ENCODE peak calls at places on chromosomes 1 and 21, in four cellular contexts. I is A549, U is K562, G is HepG2. P is an unnamed sample.

GRCh38 chr1:63041660-63042059 is 257.7 kb downstream of the ATG4C start:
- DNase-seq in I (no peak), U (no peak), G (no peak), P (no peak)

GRCh38 chr1:44227211-44227610 is 13.9 kb downstream of the DMAP1 start:
- DNase-seq in I (peak), U (peak), G (no peak), P (no peak)

GRCh38 chr1:231557898-231558710 is 29.6 kb downstream of the TSNAX start:
- DNase-seq in I (no peak), U (no peak), G (no peak), P (no peak)

GRCh38 chr1:9428601-9429368 is 110.5 kb upstream of the SLC25A33 start:
- DNase-seq in I (peak), U (peak), G (peak), P (peak)

GRCh38 chr1:13548281-13548680 is 34.5 kb upstream of the LRRC38 start:
- DNase-seq in I (no peak), U (no peak), G (no peak), P (no peak)

GRCh38 chr1:183936791-183937190 is 100.7 kb downstream of the COLGALT2 start:
- DNase-seq in I (no peak), U (no peak), G (no peak), P (no peak)

GRCh38 chr1:7042322-7043231 is 257.3 kb downstream of the CAMTA1 start:
- DNase-seq in I (peak), U (peak), G (peak), P (peak)

GRCh38 chr1:62377043-62377562 is 57.9 kb upstream of the KANK4 start:
- DNase-seq in I (no peak), U (no peak), G (no peak), P (no peak)

GRCh38 chr1:59360170-59360569 is 63.3 kb downstream of the FGGY start:
- DNase-seq in I (peak), U (no peak), G (no peak), P (no peak)

GRCh38 chr1:85264150-85264549 is 4.7 kb upstream of the C1orf52 start:
- DNase-seq in I (no peak), U (no peak), G (no peak), P (no peak)

GRCh38 chr1:212700892-212701819 is 1.5 kb upstream of the BATF3 start:
- DNase-seq in I (peak), U (peak), G (no peak), P (peak)

GRCh38 chr1:46569909-46570725 is 18.7 kb upstream of the KNCN start:
- DNase-seq in I (no peak), U (no peak), G (no peak), P (no peak)

GRCh38 chr1:64664287-64664686 is 80.6 kb upstream of the RAVER2 start:
- DNase-seq in I (no peak), U (no peak), G (no peak), P (no peak)

GRCh38 chr1:165828103-165828558 is 717 bp downstream of the UCK2 start:
- DNase-seq in I (peak), U (no peak), G (peak), P (peak)

GRCh38 chr1:21574464-21575151 is 65.4 kb downstream of the ALPL start:
- DNase-seq in I (no peak), U (peak), G (peak), P (peak)

GRCh38 chr1:48236716-48237470 is 14.4 kb downstream of the SLC5A9 start:
- DNase-seq in I (peak), U (peak), G (peak), P (no peak)

GRCh38 chr1:147169171-147169570 is 3.1 kb downstream of the PRKAB2 start:
- DNase-seq in I (no peak), U (no peak), G (peak), P (no peak)

GRCh38 chr21:44697811-44698734 is 1.1 kb downstream of the KRTAP10-12 start:
- DNase-seq in I (no peak), U (no peak), G (peak), P (no peak)

GRCh38 chr1:184574588-184574987 is 180.1 kb downstream of the EDEM3 start:
- DNase-seq in I (no peak), U (no peak), G (no peak), P (peak)

GRCh38 chr1:35264861-35265260 is 3.6 kb upstream of the ZMYM4 start:
- DNase-seq in I (peak), U (no peak), G (peak), P (no peak)

GRCh38 chr1:188949701-188950100 is 1528.0 kb downstream of the BRINP3 start:
- DNase-seq in I (peak), U (no peak), G (no peak), P (no peak)

GRCh38 chr1:152347116-152347728 is 12.6 kb downstream of the FLG2 start:
- DNase-seq in I (peak), U (peak), G (peak), P (peak)

GRCh38 chr21:41958886-41959563 is 5.2 kb upstream of the C2CD2 start:
- DNase-seq in I (no peak), U (no peak), G (no peak), P (no peak)

GRCh38 chr1:68372487-68372886 is 77.3 kb downstream of the RPE65 start:
- DNase-seq in I (no peak), U (peak), G (no peak), P (no peak)

GRCh38 chr1:243917863-243918565 is 68.0 kb upstream of the AKT3 start:
- DNase-seq in I (no peak), U (no peak), G (no peak), P (no peak)

GRCh38 chr1:171754381-171754705 is 12.5 kb upstream of the VAMP4 start:
- DNase-seq in I (no peak), U (no peak), G (no peak), P (no peak)

GRCh38 chr1:67682659-67683197 is 2.3 kb upstream of the GADD45A start:
- DNase-seq in I (peak), U (peak), G (peak), P (no peak)

GRCh38 chr1:63651110-63651776 is 58.0 kb downstream of the PGM1 start:
- DNase-seq in I (no peak), U (no peak), G (no peak), P (no peak)

GRCh38 chr1:74368335-74368734 is 133.1 kb downstream of the TNNI3K start:
- DNase-seq in I (no peak), U (no peak), G (no peak), P (no peak)

GRCh38 chr21:45698493-45698947 is 55.0 kb downstream of the PCBP3 start:
- DNase-seq in I (no peak), U (no peak), G (no peak), P (no peak)
- TF ChIP-seq HMGXB4 in I (no peak), U (no peak), G (no peak), P (no peak)

DNA sequence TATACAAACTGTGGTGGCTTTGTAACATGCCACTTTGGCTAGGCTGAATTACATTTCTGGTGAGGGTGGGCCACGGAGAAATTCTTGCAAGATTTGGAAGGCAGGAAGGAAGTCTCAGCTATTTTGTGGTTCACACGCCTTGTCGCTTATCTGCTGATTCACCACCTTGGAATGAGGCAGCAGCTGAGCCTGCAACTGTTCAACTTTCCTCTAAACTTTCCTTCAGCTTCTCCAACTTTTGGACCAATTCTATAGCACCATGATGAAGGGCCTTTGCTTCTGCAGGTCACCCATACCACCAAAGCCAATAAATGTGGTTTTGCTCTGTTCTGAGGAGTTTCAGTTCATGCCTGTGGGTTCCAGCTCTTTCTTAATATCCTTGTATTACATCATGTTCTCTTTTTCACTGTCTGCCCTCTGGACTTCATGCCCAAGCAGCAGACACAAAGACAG is 337.6 kb upstream of the SNX7 start:
- DNase-seq in I (peak), U (no peak), G (no peak), P (no peak)
- TF ChIP-seq HMGXB4 in I (no peak), U (no peak), G (no peak), P (no peak)

DNA sequence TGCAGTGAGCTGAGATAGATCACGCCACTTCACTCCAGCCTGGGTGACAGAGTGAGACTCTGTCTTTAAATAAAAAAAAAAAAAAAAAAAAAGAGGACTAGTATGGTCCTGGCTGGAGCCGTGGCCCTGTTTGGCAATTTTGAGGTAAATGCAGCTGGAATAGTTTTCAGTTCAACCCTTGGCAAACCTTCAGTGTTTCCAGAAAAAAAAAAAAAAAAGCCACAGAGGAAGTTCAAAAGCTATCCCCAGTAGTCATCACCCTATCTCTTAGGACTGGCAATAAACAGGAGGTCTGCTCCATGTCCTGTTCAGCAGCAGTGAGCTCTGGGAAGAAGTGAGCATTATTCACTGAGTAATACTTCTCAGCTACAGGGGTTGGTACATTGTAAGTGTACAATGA is 56.8 kb upstream of the ERRFI1 start:
- DNase-seq in I (no peak), U (no peak), G (peak), P (no peak)
- TF ChIP-seq HMGXB4 in I (no peak), U (no peak), G (no peak), P (no peak)

GRCh38 chr1:163303561-163303960 is 18.2 kb upstream of the NUF2 start:
- DNase-seq in I (no peak), U (no peak), G (no peak), P (no peak)
- TF ChIP-seq HMGXB4 in I (no peak), U (no peak), G (no peak), P (no peak)

GRCh38 chr1:119808491-119808890 is 2.8 kb downstream of the REG4 start:
- DNase-seq in I (no peak), U (no peak), G (no peak), P (no peak)
- TF ChIP-seq HMGXB4 in I (no peak), U (no peak), G (no peak), P (no peak)

GRCh38 chr1:1120866-1121563 is 5.1 kb upstream of the C1orf159 start:
- DNase-seq in I (no peak), U (no peak), G (no peak), P (peak)
- TF ChIP-seq HMGXB4 in I (no peak), U (no peak), G (no peak), P (no peak)